ENCODE peak calls at places on chromosomes 3 and 15, in five cellular contexts. L is heart right ventricle, P is cardiac fibroblast, W is endodermal cell, S is nephron progenitor cell. B is an unnamed sample.
A peak's percentile ranks its signal among the peaks of the same experiment; 100 is the strongest.

GRCh38 chr15:49212897-49213296 is 42.9 kb downstream of the GALK2 start:
- DNase-seq in L (no peak), P (no peak), W (no peak), S (no peak), B (no peak)

GRCh38 chr3:186583820-186584219 is 13.3 kb downstream of the DNAJB11 start:
- DNase-seq in L (no peak), P (peak; percentile 53), W (no peak), S (no peak), B (no peak)

GRCh38 chr15:59266015-59266414 is 59.4 kb downstream of the LDHAL6B start:
- DNase-seq in L (no peak), P (no peak), W (no peak), S (no peak), B (no peak)

GRCh38 chr15:29135702-29136426 is 133.8 kb downstream of the NSMCE3 start:
- DNase-seq in L (no peak), P (no peak), W (peak; percentile 41), S (no peak), B (no peak)

GRCh38 chr3:17110665-17111396 is 226.1 kb downstream of the PLCL2 start:
- DNase-seq in L (no peak), P (no peak), W (no peak), S (no peak), B (no peak)

GRCh38 chr3:114380233-114380645 is 86.4 kb downstream of the TIGIT start:
- DNase-seq in L (peak; percentile 72), P (peak; percentile 77), W (no peak), S (no peak), B (no peak)

GRCh38 chr15:33693166-33693830 is 275.0 kb upstream of the CHRM5 start:
- DNase-seq in L (no peak), P (no peak), W (no peak), S (no peak), B (no peak)

GRCh38 chr3:48938689-48939088 is 20.0 kb downstream of the ARIH2 start:
- DNase-seq in L (no peak), P (no peak), W (no peak), S (no peak), B (no peak)

GRCh38 chr3:58079773-58080172 is 71.6 kb downstream of the FLNB start:
- DNase-seq in L (no peak), P (no peak), W (no peak), S (no peak), B (no peak)

GRCh38 chr15:85026304-85027032 is 44.8 kb downstream of the PDE8A start:
- DNase-seq in L (no peak), P (peak; percentile 25), W (no peak), S (no peak), B (no peak)

GRCh38 chr3:11095932-11096265 is 58.4 kb upstream of the HRH1 start:
- DNase-seq in L (no peak), P (peak; percentile 46), W (peak; percentile 68), S (no peak), B (no peak)
- TF ChIP-seq CTCF in L (no peak), P (peak; percentile 37), W (peak; percentile 53), S (no peak), B (no peak)

DNA sequence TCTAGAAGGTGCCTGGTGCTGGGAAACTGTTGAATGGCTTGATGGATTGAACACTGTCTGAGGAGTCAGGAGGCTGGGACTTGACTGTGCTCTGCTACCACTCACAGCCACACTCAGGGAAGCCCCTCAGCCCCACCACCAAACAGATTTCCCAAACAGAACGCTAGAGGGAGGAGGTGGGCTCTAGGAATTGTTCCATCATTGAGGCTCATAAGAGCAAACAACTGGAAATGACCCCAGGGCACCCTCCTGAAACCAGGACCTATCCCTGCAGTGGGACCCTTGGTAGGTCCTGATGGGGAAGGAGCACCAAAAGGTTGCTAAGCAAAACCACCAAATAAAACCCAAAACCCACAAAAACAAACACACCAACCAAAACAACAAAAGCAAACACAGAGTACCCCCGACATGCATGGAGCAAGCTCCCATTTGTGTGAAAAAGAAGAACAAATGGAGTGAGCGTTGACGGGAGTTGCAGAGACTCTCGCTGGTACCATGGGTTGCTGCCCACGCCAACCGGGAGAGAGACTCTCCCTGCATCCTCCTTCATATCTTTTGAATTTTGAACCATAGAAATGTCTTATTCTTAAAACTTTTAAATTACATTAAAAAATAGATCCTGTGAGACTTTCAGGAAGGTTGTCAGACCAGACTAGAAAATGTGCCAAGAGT is 45.6 kb downstream of the ABTB1 start:
- DNase-seq in L (no peak), P (no peak), W (no peak), S (no peak), B (no peak)
- TF ChIP-seq CTCF in L (no peak), P (no peak), W (no peak), S (no peak), B (no peak)

GRCh38 chr3:153291052-153291689 is 129.1 kb downstream of the RAP2B start:
- DNase-seq in L (no peak), P (peak; percentile 63), W (peak; percentile 50), S (peak; percentile 7), B (no peak)
- TF ChIP-seq CTCF in L (peak; percentile 48), P (peak; percentile 65), W (peak; percentile 79), S (peak; percentile 30), B (peak; percentile 51)

DNA sequence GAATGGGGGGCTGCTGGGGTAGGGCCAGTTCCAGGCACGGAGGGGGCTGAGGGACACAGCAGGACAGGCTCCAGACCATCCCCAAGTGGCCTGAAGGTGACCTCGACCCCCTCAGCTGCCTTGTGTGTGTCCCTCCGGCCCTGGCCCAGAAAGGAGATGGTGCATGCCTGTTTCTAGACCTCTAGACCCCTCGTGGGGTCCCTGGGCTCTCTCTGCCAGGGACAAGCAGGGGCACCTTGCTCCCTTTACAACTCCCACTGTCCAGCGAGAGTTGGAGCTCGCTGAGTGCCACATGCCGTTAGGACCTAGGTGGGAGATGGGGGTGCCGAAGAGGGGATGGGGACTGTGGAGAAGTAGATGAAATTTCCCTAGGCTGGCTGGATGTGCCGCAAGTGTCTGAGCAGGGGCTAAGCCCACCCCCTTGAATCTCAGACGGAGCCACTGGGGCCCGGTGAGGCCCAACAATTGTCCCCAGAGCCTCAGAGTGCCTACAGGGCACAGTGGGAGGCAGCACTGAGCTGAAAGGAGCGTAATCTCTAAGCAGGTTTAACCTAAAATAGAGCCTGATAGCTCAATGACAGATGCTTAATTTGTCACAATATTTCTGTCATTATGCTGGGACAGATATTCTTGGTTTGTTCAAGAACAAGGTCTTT is 23.7 kb upstream of the KLF13 start:
- DNase-seq in L (no peak), P (no peak), W (peak; percentile 74), S (no peak), B (no peak)
- TF ChIP-seq CTCF in L (peak; percentile 21), P (no peak), W (peak; percentile 67), S (no peak), B (no peak)